ENCODE peak calls at places on chromosomes 7 and 10, in four cellular contexts. One of them, this sample, is unnamed.

GRCh38 chr10:48506147-48506917 is 98.5 kb downstream of the ARHGAP22 start:
- DNase-seq in A549: peak
- DNase-seq in MM.1S: peak
- DNase-seq in PC-3: peak
- DNase-seq in this sample: peak

GRCh38 chr7:155198901-155199845 is 98.5 kb upstream of the INSIG1 start:
- DNase-seq in A549: peak
- DNase-seq in PC-3: no peak
- DNase-seq in MM.1S: no peak
- DNase-seq in this sample: peak

GRCh38 chr10:3805791-3806381 is 20.9 kb upstream of the KLF6 start:
- DNase-seq in PC-3: peak
- DNase-seq in A549: no peak
- DNase-seq in MM.1S: peak
- DNase-seq in this sample: no peak

GRCh38 chr10:132448248-132448731 is 51.3 kb downstream of the PWWP2B start:
- DNase-seq in PC-3: peak
- DNase-seq in MM.1S: peak
- DNase-seq in A549: peak
- DNase-seq in this sample: peak

GRCh38 chr10:97411411-97411810 is 10.3 kb upstream of the RRP12 start:
- DNase-seq in PC-3: no peak
- DNase-seq in A549: no peak
- DNase-seq in MM.1S: no peak
- DNase-seq in this sample: no peak

GRCh38 chr7:7176421-7177043 is 5.8 kb upstream of the C1GALT1 start:
- DNase-seq in A549: peak
- DNase-seq in MM.1S: no peak
- DNase-seq in PC-3: peak
- DNase-seq in this sample: no peak

GRCh38 chr7:80181411-80181810 is 46.8 kb downstream of the GNAI1 start:
- DNase-seq in A549: no peak
- DNase-seq in MM.1S: no peak
- DNase-seq in PC-3: no peak
- DNase-seq in this sample: no peak

GRCh38 chr10:132547421-132547861 is 9.9 kb downstream of the INPP5A start:
- DNase-seq in MM.1S: no peak
- DNase-seq in PC-3: no peak
- DNase-seq in A549: no peak
- DNase-seq in this sample: peak

GRCh38 chr7:128912281-128912680 is 1.8 kb upstream of the KCP start:
- DNase-seq in A549: no peak
- DNase-seq in MM.1S: no peak
- DNase-seq in PC-3: no peak
- DNase-seq in this sample: no peak

GRCh38 chr10:7483848-7484247 is 73.0 kb upstream of the SFMBT2 start:
- DNase-seq in A549: no peak
- DNase-seq in MM.1S: no peak
- DNase-seq in PC-3: no peak
- DNase-seq in this sample: no peak
- TF ChIP-seq CTCF in A549: no peak
- TF ChIP-seq CTCF in MM.1S: no peak
- TF ChIP-seq CTCF in PC-3: no peak
- TF ChIP-seq CTCF in this sample: no peak

GRCh38 chr10:70268376-70268775 is 15.4 kb downstream of the NPFFR1 start:
- DNase-seq in A549: no peak
- DNase-seq in MM.1S: no peak
- DNase-seq in PC-3: no peak
- DNase-seq in this sample: no peak

GRCh38 chr10:70266701-70267100 is 17.1 kb downstream of the NPFFR1 start:
- DNase-seq in MM.1S: no peak
- DNase-seq in PC-3: no peak
- DNase-seq in A549: no peak
- DNase-seq in this sample: no peak

GRCh38 chr10:70266056-70266455 is 17.7 kb downstream of the NPFFR1 start:
- DNase-seq in A549: no peak
- DNase-seq in PC-3: no peak
- DNase-seq in MM.1S: no peak
- DNase-seq in this sample: no peak

GRCh38 chr10:70267161-70267933 is 16.5 kb downstream of the NPFFR1 start:
- DNase-seq in A549: peak
- DNase-seq in MM.1S: no peak
- DNase-seq in PC-3: peak
- DNase-seq in this sample: no peak

DNA sequence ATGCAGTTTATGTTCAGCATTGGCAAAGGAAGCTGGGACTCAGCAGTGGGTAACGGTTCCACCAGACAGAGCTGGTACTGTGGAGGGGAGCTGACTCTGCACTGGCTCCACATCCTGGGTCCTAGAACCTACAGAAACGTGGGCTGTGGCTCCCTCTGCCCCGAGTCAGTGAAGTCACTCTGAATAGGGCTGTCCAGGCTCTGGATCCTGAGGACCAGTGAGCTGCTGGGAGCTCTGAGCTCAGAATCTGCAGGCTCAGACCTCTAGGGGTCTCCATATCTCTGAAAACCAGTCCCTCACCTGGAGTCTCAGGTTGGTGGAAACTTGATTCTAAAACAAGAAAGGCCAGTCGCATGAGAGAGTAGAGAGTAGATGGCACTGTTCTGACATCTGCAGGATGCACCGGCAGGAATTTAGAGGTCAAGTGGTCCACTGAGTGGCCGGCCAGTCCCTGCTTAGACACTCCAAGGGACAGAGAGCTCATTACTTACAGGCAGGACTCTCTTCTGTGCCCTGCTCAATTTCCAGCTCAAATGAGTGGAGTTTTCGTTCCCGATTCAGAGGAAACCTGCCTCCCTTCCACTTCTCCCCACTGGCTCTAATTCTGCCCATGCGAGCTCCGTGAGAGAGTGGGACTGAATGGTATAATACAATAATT is 18.6 kb downstream of the NPFFR1 start:
- DNase-seq in A549: no peak
- DNase-seq in MM.1S: peak
- DNase-seq in PC-3: peak
- DNase-seq in this sample: peak
- TF ChIP-seq CTCF in A549: peak
- TF ChIP-seq CTCF in MM.1S: peak
- TF ChIP-seq CTCF in PC-3: peak
- TF ChIP-seq CTCF in this sample: peak

GRCh38 chr7:116671111-116671510 is 885 bp upstream of the MET start:
- DNase-seq in A549: no peak
- DNase-seq in MM.1S: no peak
- DNase-seq in PC-3: no peak
- DNase-seq in this sample: no peak
- TF ChIP-seq CTCF in A549: no peak
- TF ChIP-seq CTCF in MM.1S: no peak
- TF ChIP-seq CTCF in PC-3: no peak
- TF ChIP-seq CTCF in this sample: no peak

DNA sequence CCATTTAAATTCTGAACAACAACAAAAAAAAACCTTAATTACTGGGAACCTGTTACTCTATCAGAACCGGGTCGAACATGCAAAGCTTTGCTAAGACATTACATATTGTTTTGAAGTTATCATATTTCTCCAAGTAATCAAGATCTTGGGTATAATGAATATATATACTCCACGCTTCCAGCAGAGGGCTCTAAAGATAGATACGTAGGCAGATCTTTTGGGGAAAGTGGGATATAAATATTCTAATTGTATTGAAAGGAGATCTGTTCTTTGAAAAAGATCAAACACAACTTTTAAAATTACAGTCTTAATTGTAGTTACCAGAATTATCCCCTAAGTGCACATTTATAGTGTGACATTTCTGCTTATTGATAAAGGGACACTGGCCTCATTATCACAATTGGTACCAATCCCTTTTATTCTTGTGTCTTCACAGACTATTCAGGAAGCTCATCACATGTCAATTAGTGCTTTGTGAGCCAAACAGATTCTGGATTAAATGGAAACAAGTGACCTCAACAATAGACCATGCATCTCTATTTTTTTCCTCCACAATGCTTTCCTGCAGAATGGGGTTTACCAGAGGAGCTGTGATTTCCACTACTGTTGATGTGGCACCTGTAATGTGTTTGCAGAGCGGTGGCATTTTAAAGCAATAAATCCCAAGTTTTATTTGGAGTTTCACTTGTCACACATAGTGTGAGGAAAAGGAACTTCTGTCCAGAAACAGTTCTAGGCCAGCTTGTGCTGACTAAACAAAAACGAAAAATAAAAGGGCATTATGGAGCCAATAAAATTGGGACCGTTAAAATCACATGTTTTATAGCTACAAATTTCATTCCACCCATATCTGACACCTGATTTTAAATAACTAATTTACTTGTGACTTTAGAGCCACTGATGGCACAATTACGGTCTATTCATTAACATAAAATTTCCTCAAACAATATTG is 122.4 kb downstream of the CTTNBP2 start:
- DNase-seq in MM.1S: peak
- DNase-seq in PC-3: peak
- DNase-seq in A549: peak
- DNase-seq in this sample: peak
- TF ChIP-seq CTCF in MM.1S: peak
- TF ChIP-seq CTCF in PC-3: peak
- TF ChIP-seq CTCF in A549: peak
- TF ChIP-seq CTCF in this sample: peak

DNA sequence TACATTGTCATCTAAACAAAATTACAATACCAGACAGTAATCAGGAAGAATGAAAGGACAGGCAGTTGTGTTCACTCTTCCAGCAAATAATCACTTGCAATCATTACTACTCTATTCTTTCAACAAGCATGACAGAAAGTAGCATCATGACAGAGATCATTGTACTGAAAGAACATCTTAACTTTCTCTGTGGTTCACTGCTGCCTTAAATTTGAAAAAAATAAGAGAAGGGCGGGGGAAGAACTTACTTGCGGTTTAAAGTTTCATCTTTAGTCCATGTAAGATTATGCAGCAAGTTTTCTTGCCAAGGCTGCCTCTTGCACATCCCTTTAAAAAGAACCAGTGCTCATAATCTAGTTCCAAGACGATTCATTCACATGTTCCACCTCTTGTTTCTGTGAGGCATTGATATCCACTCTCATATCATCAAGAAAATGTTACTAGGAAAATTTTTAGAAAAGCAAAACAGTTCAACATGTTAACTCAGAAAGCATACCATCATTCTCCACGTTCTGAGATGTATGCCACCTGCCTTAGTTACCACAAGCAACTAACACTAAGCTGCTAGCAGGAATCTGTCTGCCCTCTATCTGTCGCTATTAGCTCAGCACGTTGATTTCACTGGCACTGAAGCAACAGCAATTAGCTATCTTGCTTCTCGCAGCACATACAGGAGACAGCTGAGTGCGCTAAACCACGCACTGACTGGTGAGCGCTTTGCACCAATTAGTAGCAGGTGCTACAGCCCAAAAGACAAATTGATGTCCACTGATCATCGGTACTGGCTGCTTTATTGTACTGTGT is at the start of gene PCDH15:
- DNase-seq in MM.1S: peak
- DNase-seq in PC-3: peak
- DNase-seq in A549: no peak
- DNase-seq in this sample: peak
- TF ChIP-seq CTCF in MM.1S: peak
- TF ChIP-seq CTCF in PC-3: peak
- TF ChIP-seq CTCF in A549: no peak
- TF ChIP-seq CTCF in this sample: peak

DNA sequence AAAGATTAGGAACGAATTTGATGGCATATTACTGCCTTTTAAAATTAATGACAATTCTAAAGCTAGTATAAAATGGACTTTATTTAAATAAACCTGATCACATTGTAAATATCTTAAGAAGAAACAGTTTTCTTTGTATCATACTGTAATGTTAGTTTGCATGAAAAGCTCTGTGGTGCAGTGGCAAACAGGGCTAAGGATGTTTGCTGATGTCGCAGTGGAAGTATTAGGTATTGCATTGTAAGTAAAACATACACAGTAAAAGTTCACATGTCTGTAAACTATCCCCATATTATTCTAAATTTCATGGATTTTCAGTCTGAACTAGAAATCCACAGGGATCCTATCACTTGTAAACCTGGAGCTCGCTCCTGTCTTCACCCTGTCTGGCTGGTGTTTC is 252.6 kb upstream of the ZNF32 start:
- DNase-seq in MM.1S: no peak
- DNase-seq in PC-3: peak
- DNase-seq in A549: peak
- DNase-seq in this sample: no peak
- TF ChIP-seq CTCF in MM.1S: peak
- TF ChIP-seq CTCF in PC-3: peak
- TF ChIP-seq CTCF in A549: no peak
- TF ChIP-seq CTCF in this sample: no peak

DNA sequence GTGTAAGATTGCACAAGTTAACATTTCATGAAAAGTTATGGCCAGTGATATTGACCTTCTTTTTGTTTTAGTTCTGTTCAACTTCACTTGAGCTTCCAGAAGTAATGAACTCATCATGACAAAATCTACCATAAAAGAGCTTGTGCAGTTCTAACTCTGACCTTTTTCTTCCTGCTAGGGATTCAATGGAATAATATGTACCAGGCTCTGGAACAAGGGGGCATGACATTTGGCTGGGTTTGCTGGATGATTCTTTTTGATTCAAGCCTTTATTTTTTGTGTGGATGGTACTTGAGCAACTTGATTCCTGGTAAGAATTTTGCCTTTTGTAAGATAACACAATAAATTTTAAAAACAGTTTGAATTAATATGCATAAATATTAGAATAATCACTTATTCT is 205.0 kb downstream of the ABCA13 start:
- DNase-seq in MM.1S: no peak
- DNase-seq in A549: no peak
- DNase-seq in PC-3: no peak
- DNase-seq in this sample: no peak
- TF ChIP-seq CTCF in MM.1S: no peak
- TF ChIP-seq CTCF in A549: no peak
- TF ChIP-seq CTCF in PC-3: no peak
- TF ChIP-seq CTCF in this sample: no peak

DNA sequence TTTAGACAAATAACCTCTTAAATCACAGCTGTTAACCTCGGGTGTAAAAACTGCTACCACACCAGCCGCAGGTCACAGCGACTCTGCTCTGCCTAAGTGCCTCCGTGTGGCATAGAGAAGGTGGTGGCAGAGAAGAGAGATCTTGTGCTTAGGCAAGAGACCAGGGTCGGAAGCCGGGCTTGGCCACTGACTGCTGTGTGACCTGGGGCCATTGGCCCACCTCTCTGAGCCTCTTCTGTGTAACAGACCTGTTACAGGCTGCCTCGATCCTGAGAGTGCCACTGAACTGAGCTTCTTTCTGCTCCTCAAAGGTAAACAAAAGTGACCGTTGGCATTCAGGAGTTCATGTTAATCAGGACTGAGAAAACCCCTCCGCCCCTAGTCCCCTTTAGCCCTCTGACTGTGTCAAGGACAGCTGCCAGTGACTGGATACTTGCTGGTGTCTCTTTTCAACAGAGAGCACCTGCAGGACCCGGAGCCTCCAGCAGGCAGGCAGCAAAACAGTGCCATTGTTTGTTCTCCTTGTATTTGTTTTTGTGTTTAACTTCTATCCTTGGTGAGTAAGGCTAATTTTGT is 36.5 kb downstream of the ZMIZ1 start:
- DNase-seq in PC-3: peak
- DNase-seq in MM.1S: no peak
- DNase-seq in A549: no peak
- DNase-seq in this sample: no peak
- TF ChIP-seq CTCF in PC-3: peak
- TF ChIP-seq CTCF in MM.1S: no peak
- TF ChIP-seq CTCF in A549: no peak
- TF ChIP-seq CTCF in this sample: no peak

This sample was measured in GM13977.